ENCODE peak calls at places on chromosome 16, in seven cellular contexts. D is tibial nerve; Z is CD8-positive, alpha-beta memory T cell; R is psoas muscle; B is colonic mucosa; W is thoracic aorta; A is Panc1. I is an unnamed sample.

GRCh38 chr16:17947637-17948036 is 388.9 kb downstream of the NPIPA8 start:
- DNase-seq in A (no peak), D (no peak), W (no peak), R (no peak), B (no peak), Z (no peak), I (no peak)

GRCh38 chr16:720507-720989 is 398 bp upstream of the ANTKMT start:
- DNase-seq in R (peak; percentile 44), W (no peak), Z (no peak), D (no peak), A (no peak), B (peak; percentile 65), I (no peak)

GRCh38 chr16:55915116-55915827 is 40.1 kb upstream of the CES5A start:
- DNase-seq in D (no peak), A (no peak), R (no peak), Z (no peak), B (no peak), W (no peak), I (no peak)

GRCh38 chr16:56864910-56865309 is at the start of gene SLC12A3:
- DNase-seq in Z (no peak), B (no peak), D (no peak), A (no peak), R (no peak), W (no peak), I (no peak)

GRCh38 chr16:22089910-22090309 is 2.4 kb upstream of the VWA3A start:
- DNase-seq in Z (no peak), B (no peak), A (no peak), R (no peak), D (no peak), W (no peak), I (no peak)

GRCh38 chr16:53080345-53081031 is 25.7 kb downstream of the CHD9 start:
- DNase-seq in R (peak; percentile 60), B (peak; percentile 35), W (no peak), D (peak; percentile 57), A (no peak), Z (no peak), I (no peak)

GRCh38 chr16:81539009-81539820 is 94.6 kb downstream of the CMIP start:
- DNase-seq in D (no peak), A (no peak), B (no peak), R (no peak), Z (no peak), W (no peak), I (no peak)

GRCh38 chr16:14070555-14070876 is 603 bp upstream of the MRTFB start:
- DNase-seq in D (no peak), B (no peak), R (no peak), W (no peak), A (no peak), Z (no peak), I (no peak)

GRCh38 chr16:27386674-27387073 is 15.3 kb upstream of the IL21R start:
- DNase-seq in Z (no peak), B (no peak), W (no peak), D (no peak), A (no peak), R (no peak), I (no peak)

DNA sequence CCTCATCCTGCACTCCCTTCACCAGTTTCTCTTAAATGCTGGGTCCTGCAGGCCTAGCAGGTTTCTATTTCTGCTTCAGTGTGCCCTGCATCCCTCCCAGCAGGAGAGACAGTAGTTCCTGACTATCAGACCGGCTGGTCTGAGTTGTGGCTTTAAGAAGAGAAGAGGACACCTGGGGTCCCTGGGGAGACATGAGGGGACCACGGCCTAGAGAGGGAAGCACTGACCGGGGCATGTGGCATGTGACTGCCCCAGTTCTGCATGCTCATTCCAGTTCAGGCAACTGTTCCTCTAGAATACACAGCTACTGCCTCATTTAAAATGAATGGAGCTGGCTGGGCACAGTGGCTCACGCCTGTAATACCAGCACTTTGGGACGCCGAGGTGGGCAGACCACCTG is 61.3 kb downstream of the GPRC5B start:
- DNase-seq in A (no peak), B (no peak), Z (no peak), W (no peak), R (no peak), D (no peak), I (no peak)
- H3K36me3 ChIP-seq in A (no peaks in the 10 kb centered on the region), B (no peaks in the 10 kb centered on the region), Z (no peaks in the 10 kb centered on the region), W (no peaks in the 10 kb centered on the region), R (no peaks in the 10 kb centered on the region), D (no peaks in the 10 kb centered on the region), I (no peaks in the 10 kb centered on the region)

GRCh38 chr16:85682516-85682915 is 6.2 kb downstream of the GINS2 start:
- DNase-seq in Z (no peak), W (no peak), A (no peak), B (no peak), R (no peak), D (no peak), I (no peak)
- H3K36me3 ChIP-seq in Z (no peaks in the 10 kb centered on the region), W (peaks cover 2% of the 10 kb centered on the region), A (no peaks in the 10 kb centered on the region), B (no peaks in the 10 kb centered on the region), R (peaks cover 9% of the 10 kb centered on the region), D (no peaks in the 10 kb centered on the region), I (peaks cover 5% of the 10 kb centered on the region)

GRCh38 chr16:48559462-48560211 is 50.3 kb downstream of the N4BP1 start:
- DNase-seq in D (no peak), B (no peak), Z (no peak), R (no peak), A (no peak), W (no peak), I (no peak)
- H3K36me3 ChIP-seq in D (no peaks in the 10 kb centered on the region), B (no peaks in the 10 kb centered on the region), Z (peaks cover 15% of the 10 kb centered on the region), R (peaks cover 11% of the 10 kb centered on the region), A (no peaks in the 10 kb centered on the region), W (no peaks in the 10 kb centered on the region), I (no peaks in the 10 kb centered on the region)

GRCh38 chr16:48609453-48610023 is 442 bp downstream of the N4BP1 start:
- DNase-seq in R (peak; percentile 67), B (peak; percentile 56), A (no peak), D (no peak), Z (peak; percentile 61), W (no peak), I (no peak)
- H3K36me3 ChIP-seq in R (no peaks in the 10 kb centered on the region), B (no peaks in the 10 kb centered on the region), A (no peaks in the 10 kb centered on the region), D (no peaks in the 10 kb centered on the region), Z (no peaks in the 10 kb centered on the region), W (no peaks in the 10 kb centered on the region), I (no peaks in the 10 kb centered on the region)

DNA sequence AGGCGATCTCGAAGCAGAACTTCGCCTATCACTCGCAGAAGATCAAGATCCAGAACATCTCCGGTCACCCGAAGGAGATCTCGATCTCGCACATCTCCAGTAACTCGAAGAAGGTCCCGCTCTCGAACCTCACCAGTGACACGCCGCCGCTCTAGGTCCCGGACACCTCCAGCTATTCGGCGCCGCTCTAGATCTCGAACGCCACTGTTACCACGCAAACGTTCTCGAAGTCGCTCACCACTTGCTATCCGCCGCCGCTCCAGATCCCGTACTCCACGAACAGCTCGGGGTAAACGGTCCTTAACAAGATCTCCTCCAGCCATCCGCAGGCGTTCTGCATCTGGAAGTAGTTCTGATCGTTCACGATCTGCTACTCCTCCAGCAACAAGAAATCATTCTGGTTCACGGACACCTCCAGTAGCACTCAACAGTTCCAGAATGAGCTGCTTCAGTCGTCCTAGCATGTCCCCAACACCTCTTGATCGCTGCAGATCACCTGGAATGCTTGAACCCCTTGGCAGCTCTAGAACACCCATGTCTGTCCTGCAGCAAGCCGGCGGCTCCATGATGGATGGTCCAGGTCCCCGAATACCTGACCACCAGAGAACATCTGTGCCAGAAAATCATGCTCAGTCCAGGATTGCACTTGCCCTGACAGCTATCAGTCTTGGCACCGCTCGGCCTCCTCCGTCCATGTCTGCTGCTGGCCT is 10.5 kb downstream of the ELOB start:
- DNase-seq in W (no peak), D (no peak), B (no peak), A (no peak), Z (no peak), R (no peak), I (no peak)
- H3K36me3 ChIP-seq in W (peaks cover 92% of the 10 kb centered on the region), D (peaks cover 84% of the 10 kb centered on the region), B (peaks cover 57% of the 10 kb centered on the region), A (peaks cover 34% of the 10 kb centered on the region), Z (peaks cover 98% of the 10 kb centered on the region), R (peaks cover 100% of the 10 kb centered on the region), I (peaks cover 100% of the 10 kb centered on the region)

DNA sequence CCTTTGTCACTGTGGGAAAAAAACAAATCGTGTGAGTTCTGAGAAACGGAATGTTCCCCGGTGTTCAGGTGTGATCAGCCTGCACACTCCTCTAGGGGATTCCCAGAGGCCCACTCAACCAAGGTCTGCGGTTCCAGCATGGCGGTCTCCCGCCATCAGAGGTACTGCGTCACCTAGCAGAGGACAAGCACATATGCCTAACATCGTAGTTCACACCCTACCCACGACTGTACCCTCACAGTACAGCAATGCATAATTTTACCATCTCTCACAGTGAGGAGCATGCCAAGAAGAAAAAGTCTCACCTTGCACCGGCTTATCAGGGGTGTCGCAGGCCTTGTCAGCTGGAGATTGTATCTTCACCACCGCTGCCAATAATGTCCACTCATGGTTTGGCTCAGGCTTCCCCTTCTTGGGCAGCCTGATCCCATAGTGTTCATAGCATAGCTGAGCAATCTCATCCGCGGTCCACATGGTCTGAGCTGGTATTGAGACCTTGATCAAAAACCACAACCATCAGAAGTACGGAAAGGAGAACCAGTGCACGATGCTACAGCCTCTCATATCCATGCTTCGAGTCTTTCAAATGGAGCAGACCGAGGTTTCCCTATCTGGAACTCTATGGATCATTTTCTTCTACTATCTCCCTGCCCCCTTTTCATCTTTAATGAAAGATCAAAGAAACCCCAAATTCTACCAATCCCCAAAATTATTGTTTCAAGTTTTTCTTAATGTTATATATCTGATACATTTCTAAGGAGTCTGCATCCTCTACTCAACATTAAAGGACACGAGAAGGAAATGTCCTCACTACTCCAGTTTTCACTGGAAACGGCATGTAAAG is 2.5 kb downstream of the ADAT1 start:
- DNase-seq in D (no peak), A (no peak), W (no peak), B (no peak), Z (peak; percentile 91), R (no peak), I (no peak)
- H3K36me3 ChIP-seq in D (peaks cover 7% of the 10 kb centered on the region), A (peaks cover 7% of the 10 kb centered on the region), W (peaks cover 23% of the 10 kb centered on the region), B (no peaks in the 10 kb centered on the region), Z (peaks cover 22% of the 10 kb centered on the region), R (peaks cover 61% of the 10 kb centered on the region), I (no peaks in the 10 kb centered on the region)